ENCODE peak calls at places on chromosomes 7 and 10, in six cellular contexts. W, H, Y, L, K and G are unnamed samples.

GRCh38 chr7:70678621-70679251 is 453.2 kb upstream of the GALNT17 start:
- DNase-seq in K (no peak), L (no peak), Y (no peak), H (peak; percentile 20), W (no peak), G (no peak)

GRCh38 chr7:120738816-120739215 is 119.1 kb downstream of the TSPAN12 start:
- DNase-seq in Y (no peak), K (no peak), H (no peak), L (no peak), W (no peak), G (no peak)

GRCh38 chr10:33664070-33664469 is 329.6 kb upstream of the NRP1 start:
- DNase-seq in L (no peak), K (no peak), W (no peak), Y (no peak), H (no peak), G (no peak)

GRCh38 chr7:1704326-1705241 is 34.5 kb downstream of the ELFN1 start:
- DNase-seq in H (no peak), L (no peak), Y (peak; percentile 53), K (no peak), W (no peak), G (no peak)

GRCh38 chr7:68291710-68292109 is 1295.1 kb downstream of the TYW1 start:
- DNase-seq in Y (no peak), W (no peak), L (no peak), K (no peak), H (no peak), G (no peak)

GRCh38 chr10:86100581-86101061 is 266.0 kb downstream of the GRID1 start:
- DNase-seq in H (no peak), Y (no peak), K (no peak), W (no peak), L (no peak), G (no peak)

GRCh38 chr10:119724630-119725549 is 960 bp upstream of the INPP5F start:
- DNase-seq in L (peak; percentile 8), W (no peak), Y (no peak), H (no peak), K (no peak), G (no peak)

GRCh38 chr10:53440641-53441040 is 668.1 kb upstream of the MBL2 start:
- DNase-seq in K (no peak), H (no peak), W (no peak), L (no peak), Y (no peak), G (no peak)

GRCh38 chr7:37480642-37481041 is 32.0 kb upstream of the ELMO1 start:
- DNase-seq in Y (no peak), K (no peak), W (no peak), H (peak; percentile 19), L (peak; percentile 30), G (no peak)

GRCh38 chr7:157002819-157003421 is 7.5 kb downstream of the MNX1 start:
- DNase-seq in W (no peak), K (no peak), L (no peak), H (no peak), Y (peak; percentile 46), G (no peak)

GRCh38 chr10:21715531-21716195 is 181.6 kb downstream of the MLLT10 start:
- DNase-seq in Y (no peak), H (peak; percentile 79), K (no peak), W (no peak), L (no peak), G (no peak)
- H3K27ac ChIP-seq in Y (no peak overlapping the region), H (peak overlapping the region; percentile 56), K (no peak overlapping the region), W (no peak overlapping the region), L (no peak overlapping the region), G (no peak overlapping the region)

GRCh38 chr10:91271886-91272285 is 51.4 kb downstream of the PCGF5 start:
- DNase-seq in K (no peak), Y (no peak), L (no peak), H (no peak), W (no peak), G (no peak)
- H3K27me3 ChIP-seq in K (no peaks in the 10 kb centered on the region), Y (no peaks in the 10 kb centered on the region), L (no peaks in the 10 kb centered on the region), H (no peaks in the 10 kb centered on the region), W (no peaks in the 10 kb centered on the region), G (no peaks in the 10 kb centered on the region)

DNA sequence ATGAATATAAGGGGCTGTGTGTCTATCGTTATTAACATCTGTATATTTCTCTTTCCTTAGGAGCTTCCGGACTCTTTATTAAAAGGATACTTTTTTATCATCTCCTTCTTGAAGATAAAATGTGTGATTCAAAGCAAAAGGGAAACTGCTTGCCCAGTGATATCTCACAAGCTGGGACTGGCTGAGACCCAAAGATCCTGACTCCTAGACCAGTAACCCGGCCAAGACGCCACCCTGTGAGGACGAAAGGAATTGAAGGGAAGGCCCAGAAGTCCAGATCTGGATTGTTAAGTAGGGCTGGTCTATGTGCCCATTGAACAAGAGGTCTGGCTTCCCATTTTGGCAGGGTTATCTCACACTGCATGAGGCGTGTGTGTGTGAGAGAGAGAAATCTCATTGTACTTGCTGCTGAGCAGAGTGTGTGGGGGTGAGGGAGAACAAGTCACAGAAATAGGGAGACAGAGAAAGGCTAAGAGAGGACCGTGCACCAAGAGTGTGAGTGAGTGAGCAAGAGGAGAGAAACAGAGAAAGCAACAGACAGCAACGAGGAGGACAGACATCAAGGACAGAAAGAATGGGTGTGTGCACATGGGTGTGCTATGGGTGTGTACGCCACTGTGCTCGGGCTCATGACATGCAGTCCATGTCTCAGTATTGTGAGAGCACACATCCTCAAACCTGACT is 75.4 kb downstream of the PLXNA4 start:
- DNase-seq in H (no peak), Y (no peak), L (peak; percentile 77), K (no peak), W (peak; percentile 28), G (peak; percentile 3)
- TF ChIP-seq CTCF in H (no peak), Y (peak; percentile 38), L (peak; percentile 59), K (no peak), W (no peak), G (peak; percentile 57)

GRCh38 chr10:102395677-102396197 is at the start of gene NFKB2:
- DNase-seq in H (no peak), Y (no peak), K (no peak), L (no peak), W (no peak), G (no peak)

GRCh38 chr10:102396751-102397151 is 1.2 kb downstream of the NFKB2 start:
- DNase-seq in W (no peak), Y (peak; percentile 59), K (no peak), L (no peak), H (no peak), G (no peak)

GRCh38 chr10:102398172-102399020 is 2.9 kb downstream of the NFKB2 start:
- DNase-seq in K (no peak), H (no peak), W (no peak), Y (peak; percentile 60), L (no peak), G (no peak)

GRCh38 chr10:102396251-102396650 is 746 bp downstream of the NFKB2 start:
- DNase-seq in L (no peak), H (no peak), K (no peak), Y (no peak), W (no peak), G (no peak)

DNA sequence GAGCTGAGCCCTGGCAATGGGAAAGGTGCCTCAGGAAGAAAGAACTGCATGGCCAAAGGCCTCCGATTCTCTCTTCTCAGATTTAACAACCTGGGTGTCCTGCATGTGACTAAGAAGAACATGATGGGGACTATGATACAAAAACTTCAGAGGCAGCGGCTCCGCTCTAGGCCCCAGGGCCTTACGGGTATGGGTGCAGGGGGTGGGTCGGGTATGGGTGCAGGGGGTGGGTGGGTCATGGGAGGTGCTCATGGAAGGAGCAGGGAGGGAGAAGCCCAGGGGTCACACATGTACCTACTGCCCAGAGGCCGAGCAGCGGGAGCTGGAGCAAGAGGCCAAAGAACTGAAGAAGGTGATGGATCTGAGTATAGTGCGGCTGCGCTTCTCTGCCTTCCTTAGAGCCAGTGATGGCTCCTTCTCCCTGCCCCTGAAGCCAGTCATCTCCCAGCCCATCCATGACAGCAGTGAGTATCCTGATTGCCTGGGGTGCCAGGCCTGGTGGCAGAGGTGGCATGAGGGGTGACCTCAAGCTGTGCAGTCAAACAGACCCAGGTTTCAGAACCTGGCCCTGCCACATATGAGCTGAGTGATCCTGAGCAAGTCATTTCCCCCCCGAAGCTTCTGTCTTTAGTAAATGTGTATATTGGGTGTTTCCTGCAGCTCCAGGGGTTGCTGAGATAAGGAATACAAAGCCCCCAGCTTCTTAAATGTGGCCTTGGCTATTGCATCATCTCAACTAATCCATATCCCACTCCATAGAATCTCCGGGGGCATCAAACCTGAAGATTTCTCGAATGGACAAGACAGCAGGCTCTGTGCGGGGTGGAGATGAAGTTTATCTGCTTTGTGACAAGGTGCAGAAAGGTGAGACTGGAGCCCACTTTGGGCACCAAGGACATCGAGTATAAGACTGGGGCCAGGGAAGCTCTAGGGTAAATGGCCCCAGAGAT is 2.0 kb downstream of the NFKB2 start:
- DNase-seq in K (no peak), L (no peak), Y (no peak), W (no peak), H (no peak), G (no peak)
- H3K27ac ChIP-seq in K (no peak overlapping the region), L (no peak overlapping the region), Y (no peak overlapping the region), W (peak overlapping the region; percentile 97), H (no peak overlapping the region), G (no peak overlapping the region)

GRCh38 chr10:103278424-103278823 is 1.5 kb downstream of the INA start:
- DNase-seq in Y (no peak), L (no peak), K (no peak), W (no peak), H (no peak), G (no peak)

GRCh38 chr10:103276251-103276936 is 544 bp upstream of the INA start:
- DNase-seq in H (no peak), W (no peak), K (no peak), Y (no peak), L (no peak), G (no peak)

GRCh38 chr10:103278862-103279298 is 1.9 kb downstream of the INA start:
- DNase-seq in H (no peak), L (peak; percentile 54), Y (peak; percentile 70), W (peak; percentile 36), K (peak; percentile 48), G (peak; percentile 24)

GRCh38 chr10:103277713-103278299 is 868 bp downstream of the INA start:
- DNase-seq in W (no peak), H (no peak), Y (no peak), L (no peak), K (no peak), G (no peak)

DNA sequence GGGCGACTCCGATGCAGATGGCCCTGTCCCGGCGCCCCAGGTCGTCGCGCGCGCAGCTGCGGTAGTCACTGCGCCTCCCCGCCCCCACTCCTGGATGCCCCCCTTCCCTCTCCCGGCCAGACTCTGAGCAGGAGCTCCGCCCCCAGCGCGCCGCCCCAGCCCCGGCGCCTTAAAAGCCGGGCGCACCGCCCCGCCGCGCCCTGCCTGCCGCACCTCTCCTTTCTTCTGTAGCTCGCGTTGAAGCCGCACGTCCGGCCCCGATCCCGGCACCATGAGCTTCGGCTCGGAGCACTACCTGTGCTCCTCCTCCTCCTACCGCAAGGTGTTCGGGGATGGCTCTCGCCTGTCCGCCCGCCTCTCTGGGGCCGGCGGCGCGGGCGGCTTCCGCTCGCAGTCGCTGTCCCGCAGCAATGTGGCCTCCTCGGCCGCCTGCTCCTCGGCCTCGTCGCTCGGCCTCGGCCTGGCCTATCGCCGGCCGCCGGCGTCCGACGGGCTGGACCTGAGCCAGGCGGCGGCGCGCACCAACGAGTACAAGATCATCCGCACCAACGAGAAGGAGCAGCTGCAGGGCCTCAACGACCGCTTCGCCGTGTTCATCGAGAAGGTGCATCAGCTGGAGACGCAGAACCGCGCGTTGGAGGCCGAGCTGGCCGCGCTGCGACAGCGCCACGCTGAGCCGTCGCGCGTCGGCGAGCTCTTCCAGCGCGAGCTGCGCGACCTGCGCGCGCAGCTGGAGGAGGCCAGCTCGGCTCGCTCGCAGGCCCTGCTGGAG is at the start of gene INA:
- DNase-seq in H (peak; percentile 54), K (no peak), L (no peak), Y (no peak), W (no peak), G (no peak)
- H3K27me3 ChIP-seq in H (peaks cover 15% of the 10 kb centered on the region), K (peaks cover 19% of the 10 kb centered on the region), L (peaks cover 61% of the 10 kb centered on the region), Y (peaks cover 64% of the 10 kb centered on the region), W (peaks cover 73% of the 10 kb centered on the region), G (peaks cover 18% of the 10 kb centered on the region)

GRCh38 chr7:95045236-95045923 is 138.0 kb downstream of the PPP1R9A start:
- DNase-seq in W (peak; percentile 16), K (no peak), L (no peak), H (peak; percentile 1), Y (no peak), G (peak; percentile 36)
- TF ChIP-seq CTCF in W (no peak), K (no peak), L (peak; percentile 16), H (peak; percentile 46), Y (peak; percentile 18), G (peak; percentile 61)